ENCODE peak calls at places on chromosome 13, in seven cellular contexts. One of them, this sample, is unnamed.

GRCh38 chr13:36450534-36450933 is 18.2 kb downstream of the CCNA1 start:
- DNase-seq in upper lobe of left lung: no peak
- DNase-seq in mammary epithelial cell: no peak
- DNase-seq in lower leg skin: no peak
- DNase-seq in left ventricle myocardium inferior: no peak
- DNase-seq in colonic mucosa: no peak
- DNase-seq in AG04450: no peak
- DNase-seq in this sample: no peak

GRCh38 chr13:94544922-94545321 is 51.0 kb downstream of the TGDS start:
- DNase-seq in upper lobe of left lung: no peak
- DNase-seq in lower leg skin: no peak
- DNase-seq in colonic mucosa: no peak
- DNase-seq in mammary epithelial cell: no peak
- DNase-seq in left ventricle myocardium inferior: no peak
- DNase-seq in AG04450: no peak
- DNase-seq in this sample: no peak

GRCh38 chr13:33110713-33111413 is 94.6 kb downstream of the KL start:
- DNase-seq in colonic mucosa: peak
- DNase-seq in lower leg skin: peak
- DNase-seq in left ventricle myocardium inferior: peak
- DNase-seq in AG04450: no peak
- DNase-seq in mammary epithelial cell: no peak
- DNase-seq in upper lobe of left lung: peak
- DNase-seq in this sample: no peak

GRCh38 chr13:112652512-112653458 is 37.1 kb upstream of the ATP11A start:
- DNase-seq in mammary epithelial cell: peak
- DNase-seq in upper lobe of left lung: no peak
- DNase-seq in colonic mucosa: no peak
- DNase-seq in AG04450: no peak
- DNase-seq in left ventricle myocardium inferior: no peak
- DNase-seq in lower leg skin: peak
- DNase-seq in this sample: no peak

GRCh38 chr13:33134213-33134612 is 118.0 kb downstream of the KL start:
- DNase-seq in colonic mucosa: no peak
- DNase-seq in left ventricle myocardium inferior: no peak
- DNase-seq in mammary epithelial cell: no peak
- DNase-seq in lower leg skin: no peak
- DNase-seq in upper lobe of left lung: no peak
- DNase-seq in AG04450: no peak
- DNase-seq in this sample: no peak

GRCh38 chr13:89066868-89067466 is 1395.8 kb downstream of the SLITRK5 start:
- DNase-seq in left ventricle myocardium inferior: no peak
- DNase-seq in mammary epithelial cell: peak
- DNase-seq in lower leg skin: no peak
- DNase-seq in AG04450: no peak
- DNase-seq in colonic mucosa: peak
- DNase-seq in upper lobe of left lung: no peak
- DNase-seq in this sample: peak

GRCh38 chr13:76086729-76087128 is 450.6 kb downstream of the LMO7 start:
- DNase-seq in left ventricle myocardium inferior: no peak
- DNase-seq in mammary epithelial cell: no peak
- DNase-seq in lower leg skin: no peak
- DNase-seq in colonic mucosa: no peak
- DNase-seq in AG04450: no peak
- DNase-seq in upper lobe of left lung: no peak
- DNase-seq in this sample: no peak

GRCh38 chr13:41059466-41059865 is 1.8 kb upstream of the WBP4 start:
- DNase-seq in upper lobe of left lung: no peak
- DNase-seq in left ventricle myocardium inferior: no peak
- DNase-seq in AG04450: no peak
- DNase-seq in lower leg skin: no peak
- DNase-seq in mammary epithelial cell: peak
- DNase-seq in colonic mucosa: no peak
- DNase-seq in this sample: no peak

GRCh38 chr13:53340505-53341143 is 312.0 kb downstream of the OLFM4 start:
- DNase-seq in upper lobe of left lung: no peak
- DNase-seq in lower leg skin: no peak
- DNase-seq in AG04450: no peak
- DNase-seq in colonic mucosa: no peak
- DNase-seq in left ventricle myocardium inferior: no peak
- DNase-seq in mammary epithelial cell: no peak
- DNase-seq in this sample: no peak

GRCh38 chr13:82627183-82627582 is 1255.1 kb downstream of the SLITRK1 start:
- DNase-seq in AG04450: peak
- DNase-seq in mammary epithelial cell: peak
- DNase-seq in colonic mucosa: no peak
- DNase-seq in upper lobe of left lung: no peak
- DNase-seq in left ventricle myocardium inferior: no peak
- DNase-seq in lower leg skin: no peak
- DNase-seq in this sample: peak

GRCh38 chr13:65468628-65469027 is 1761.5 kb downstream of the PCDH9 start:
- DNase-seq in colonic mucosa: no peak
- DNase-seq in mammary epithelial cell: no peak
- DNase-seq in upper lobe of left lung: no peak
- DNase-seq in left ventricle myocardium inferior: no peak
- DNase-seq in lower leg skin: no peak
- DNase-seq in AG04450: no peak
- DNase-seq in this sample: peak

GRCh38 chr13:112733112-112733511 is 43.3 kb downstream of the ATP11A start:
- DNase-seq in left ventricle myocardium inferior: no peak
- DNase-seq in upper lobe of left lung: no peak
- DNase-seq in lower leg skin: no peak
- DNase-seq in mammary epithelial cell: no peak
- DNase-seq in colonic mucosa: no peak
- DNase-seq in AG04450: no peak
- DNase-seq in this sample: no peak

GRCh38 chr13:95403349-95404140 is 102.3 kb upstream of the ABCC4 start:
- DNase-seq in lower leg skin: no peak
- DNase-seq in left ventricle myocardium inferior: no peak
- DNase-seq in mammary epithelial cell: no peak
- DNase-seq in colonic mucosa: no peak
- DNase-seq in upper lobe of left lung: no peak
- DNase-seq in AG04450: no peak
- DNase-seq in this sample: no peak

GRCh38 chr13:67148219-67148583 is 81.9 kb downstream of the PCDH9 start:
- DNase-seq in colonic mucosa: no peak
- DNase-seq in upper lobe of left lung: no peak
- DNase-seq in AG04450: no peak
- DNase-seq in mammary epithelial cell: peak
- DNase-seq in lower leg skin: no peak
- DNase-seq in left ventricle myocardium inferior: no peak
- DNase-seq in this sample: peak

GRCh38 chr13:43961909-43962308 is 82.2 kb downstream of the LACC1 start:
- DNase-seq in mammary epithelial cell: peak
- DNase-seq in colonic mucosa: no peak
- DNase-seq in left ventricle myocardium inferior: no peak
- DNase-seq in lower leg skin: no peak
- DNase-seq in upper lobe of left lung: no peak
- DNase-seq in AG04450: no peak
- DNase-seq in this sample: no peak

DNA sequence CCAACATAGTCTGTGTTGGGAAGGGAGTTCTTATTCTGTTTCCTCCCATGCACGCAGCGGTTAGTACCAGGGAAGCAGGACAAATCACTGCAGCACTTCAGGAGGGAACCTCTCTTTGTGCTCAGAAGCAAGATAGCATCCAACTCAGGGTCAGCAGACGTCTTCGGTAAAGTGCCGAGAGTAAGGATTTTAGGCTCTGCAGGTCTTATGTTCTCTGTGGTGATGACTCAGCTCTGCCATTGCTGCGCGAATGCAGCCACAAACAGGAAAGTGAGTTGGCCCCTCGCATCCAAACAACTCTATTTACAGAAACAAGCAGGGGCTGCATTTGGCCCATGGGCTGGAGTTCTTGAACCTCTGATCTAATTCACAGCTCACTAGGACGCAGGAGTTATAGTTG is 122.1 kb upstream of the SPATA13 start:
- DNase-seq in upper lobe of left lung: no peak
- DNase-seq in AG04450: no peak
- DNase-seq in colonic mucosa: no peak
- DNase-seq in left ventricle myocardium inferior: no peak
- DNase-seq in lower leg skin: no peak
- DNase-seq in mammary epithelial cell: peak
- DNase-seq in this sample: peak
- H3K4me3 ChIP-seq in upper lobe of left lung: no peak
- H3K4me3 ChIP-seq in AG04450: no peak
- H3K4me3 ChIP-seq in colonic mucosa: no peak
- H3K4me3 ChIP-seq in left ventricle myocardium inferior: no peak
- H3K4me3 ChIP-seq in lower leg skin: no peak
- H3K4me3 ChIP-seq in mammary epithelial cell: no peak
- H3K4me3 ChIP-seq in this sample: no peak

DNA sequence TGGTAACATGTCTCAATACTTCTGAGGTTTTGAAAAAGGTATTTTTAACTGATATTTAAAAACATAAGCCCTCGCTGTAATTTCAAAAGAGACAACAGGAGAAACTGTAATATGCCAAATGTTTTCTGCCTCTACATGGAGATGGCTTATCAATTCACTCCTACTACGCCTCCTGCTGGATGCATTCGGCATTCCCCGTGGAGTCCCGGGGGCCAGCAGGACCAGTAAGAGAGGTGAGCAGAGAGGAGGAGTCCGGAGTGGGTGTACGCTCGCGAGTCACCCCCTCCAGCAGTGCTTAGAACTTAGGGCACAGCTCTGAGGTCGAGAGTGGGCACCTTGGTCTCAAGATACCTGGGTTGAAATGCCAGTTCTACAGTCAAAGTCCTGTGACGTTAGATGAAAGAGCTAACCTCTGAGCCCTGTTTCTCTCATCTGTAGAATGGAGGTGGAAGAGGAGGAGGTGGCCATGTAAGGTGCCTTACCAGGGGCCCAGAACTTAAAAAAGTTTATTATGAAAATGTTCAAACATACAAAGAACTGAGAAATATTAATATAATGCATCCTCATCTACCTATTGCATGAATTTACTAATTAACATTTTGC is 110.2 kb downstream of the STK24 start:
- DNase-seq in AG04450: no peak
- DNase-seq in left ventricle myocardium inferior: no peak
- DNase-seq in mammary epithelial cell: no peak
- DNase-seq in colonic mucosa: no peak
- DNase-seq in lower leg skin: no peak
- DNase-seq in upper lobe of left lung: no peak
- DNase-seq in this sample: peak
- TF ChIP-seq CTCF in AG04450: peak
- TF ChIP-seq CTCF in left ventricle myocardium inferior: peak
- TF ChIP-seq CTCF in mammary epithelial cell: peak
- TF ChIP-seq CTCF in colonic mucosa: peak
- TF ChIP-seq CTCF in lower leg skin: no peak
- TF ChIP-seq CTCF in upper lobe of left lung: peak
- TF ChIP-seq CTCF in this sample: peak

GRCh38 chr13:110305544-110305943 is 1.4 kb downstream of the COL4A1 start:
- DNase-seq in left ventricle myocardium inferior: no peak
- DNase-seq in colonic mucosa: no peak
- DNase-seq in upper lobe of left lung: no peak
- DNase-seq in lower leg skin: no peak
- DNase-seq in AG04450: no peak
- DNase-seq in mammary epithelial cell: no peak
- DNase-seq in this sample: no peak
- H3K4me3 ChIP-seq in left ventricle myocardium inferior: peak
- H3K4me3 ChIP-seq in colonic mucosa: peak
- H3K4me3 ChIP-seq in upper lobe of left lung: peak
- H3K4me3 ChIP-seq in lower leg skin: no peak
- H3K4me3 ChIP-seq in AG04450: peak
- H3K4me3 ChIP-seq in mammary epithelial cell: peak
- H3K4me3 ChIP-seq in this sample: peak

DNA sequence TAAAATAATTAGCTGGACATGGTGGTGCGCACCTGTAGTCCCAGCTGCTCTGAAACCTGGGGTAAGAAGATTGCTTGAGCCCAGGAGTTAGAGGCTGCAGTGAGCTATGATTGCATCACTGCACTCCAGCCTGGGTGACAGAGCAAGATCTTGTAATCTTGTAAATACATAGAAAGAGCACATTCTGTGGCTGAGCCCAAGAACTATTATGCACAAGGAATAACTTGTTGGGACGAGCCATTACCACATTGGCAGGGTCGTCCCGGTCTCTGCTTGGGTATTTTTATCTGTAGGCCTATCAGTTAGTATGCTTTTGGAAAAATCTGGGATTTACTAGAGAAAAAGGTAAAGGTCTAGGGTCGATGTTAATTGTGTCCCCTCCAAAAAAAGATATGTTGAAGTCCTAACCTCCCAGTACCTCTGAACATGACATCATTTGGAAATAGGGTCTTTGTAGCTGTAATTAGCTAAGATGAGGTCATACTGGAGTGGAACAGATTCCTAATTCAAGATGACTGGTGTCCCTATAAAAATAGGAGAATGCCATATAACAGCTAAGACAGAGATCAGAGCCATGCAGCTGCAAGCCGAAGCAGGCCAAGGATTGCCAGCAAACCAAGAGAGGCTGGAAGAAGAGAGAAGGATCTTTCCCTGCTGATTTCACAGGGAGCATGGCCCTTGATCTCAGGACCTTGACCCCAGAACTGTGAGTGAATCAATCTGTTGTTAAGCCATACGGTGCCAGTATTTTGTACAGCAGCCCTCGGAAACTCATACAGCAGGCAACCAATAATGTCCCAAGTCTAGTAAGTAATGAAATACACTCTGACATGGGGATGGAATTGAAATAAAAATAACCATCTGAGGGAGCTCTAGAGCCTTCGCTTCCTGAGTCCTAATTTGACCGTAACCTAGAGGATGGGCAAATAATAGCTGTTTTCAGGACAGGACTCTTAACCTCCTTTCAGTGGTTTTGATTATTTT is 77.0 kb downstream of the TM9SF2 start:
- DNase-seq in colonic mucosa: no peak
- DNase-seq in lower leg skin: no peak
- DNase-seq in mammary epithelial cell: no peak
- DNase-seq in upper lobe of left lung: no peak
- DNase-seq in left ventricle myocardium inferior: no peak
- DNase-seq in AG04450: no peak
- DNase-seq in this sample: peak
- TF ChIP-seq CTCF in colonic mucosa: no peak
- TF ChIP-seq CTCF in lower leg skin: no peak
- TF ChIP-seq CTCF in mammary epithelial cell: peak
- TF ChIP-seq CTCF in upper lobe of left lung: no peak
- TF ChIP-seq CTCF in left ventricle myocardium inferior: peak
- TF ChIP-seq CTCF in AG04450: peak
- TF ChIP-seq CTCF in this sample: peak

GRCh38 chr13:110885966-110886365 is 28.9 kb downstream of the ANKRD10 start:
- DNase-seq in left ventricle myocardium inferior: no peak
- DNase-seq in mammary epithelial cell: no peak
- DNase-seq in upper lobe of left lung: no peak
- DNase-seq in colonic mucosa: no peak
- DNase-seq in AG04450: no peak
- DNase-seq in lower leg skin: no peak
- DNase-seq in this sample: no peak

GRCh38 chr13:110887242-110887954 is 27.5 kb downstream of the ANKRD10 start:
- DNase-seq in left ventricle myocardium inferior: no peak
- DNase-seq in AG04450: no peak
- DNase-seq in mammary epithelial cell: no peak
- DNase-seq in colonic mucosa: no peak
- DNase-seq in upper lobe of left lung: no peak
- DNase-seq in lower leg skin: no peak
- DNase-seq in this sample: no peak

GRCh38 chr13:110883539-110883938 is 31.3 kb downstream of the ANKRD10 start:
- DNase-seq in AG04450: no peak
- DNase-seq in left ventricle myocardium inferior: no peak
- DNase-seq in mammary epithelial cell: no peak
- DNase-seq in upper lobe of left lung: no peak
- DNase-seq in lower leg skin: no peak
- DNase-seq in colonic mucosa: no peak
- DNase-seq in this sample: no peak

GRCh38 chr13:110886475-110887241 is 28.2 kb downstream of the ANKRD10 start:
- DNase-seq in AG04450: no peak
- DNase-seq in mammary epithelial cell: no peak
- DNase-seq in colonic mucosa: no peak
- DNase-seq in lower leg skin: no peak
- DNase-seq in upper lobe of left lung: no peak
- DNase-seq in left ventricle myocardium inferior: no peak
- DNase-seq in this sample: no peak

GRCh38 chr13:110885516-110885915 is 29.4 kb downstream of the ANKRD10 start:
- DNase-seq in AG04450: no peak
- DNase-seq in colonic mucosa: no peak
- DNase-seq in mammary epithelial cell: no peak
- DNase-seq in lower leg skin: no peak
- DNase-seq in left ventricle myocardium inferior: no peak
- DNase-seq in upper lobe of left lung: no peak
- DNase-seq in this sample: no peak
- H3K4me3 ChIP-seq in AG04450: no peak
- H3K4me3 ChIP-seq in colonic mucosa: no peak
- H3K4me3 ChIP-seq in mammary epithelial cell: no peak
- H3K4me3 ChIP-seq in lower leg skin: no peak
- H3K4me3 ChIP-seq in left ventricle myocardium inferior: no peak
- H3K4me3 ChIP-seq in upper lobe of left lung: no peak
- H3K4me3 ChIP-seq in this sample: no peak

This sample was measured in fibroblast of pulmonary artery.